ENCODE peak calls at places on chromosomes 6 and 20, in nine cellular contexts. D is transverse colon; R is T1000; F is Peyer's patch; W is caudate nucleus; V is NCI-H748 treated with DMSO at 0.1 percent for 48 hours; O is omental fat pad; B is NCI-H1105 treated with DMSO at 0.1 percent for 48 hours; P is activated T-cell treated with anti-CD3 and anti-CD28 coated beads, Interleukin-2, amount 50 U/mL, for 72 hours. H is an unnamed sample.

GRCh38 chr6:144400321-144400720 is 115.2 kb downstream of the UTRN start:
- DNase-seq in O (no peak), V (no peak), D (no peak), P (no peak), W (no peak), B (no peak), R (no peak), F (no peak), H (no peak)

GRCh38 chr6:144921206-144921975 is 636.3 kb downstream of the UTRN start:
- DNase-seq in O (no peak), V (no peak), B (no peak), R (no peak), D (no peak), F (no peak), P (no peak), W (no peak), H (no peak)

GRCh38 chr6:41367700-41368099 is 32.3 kb downstream of the NCR2 start:
- DNase-seq in V (peak), F (no peak), O (no peak), D (peak), B (peak), W (peak), R (no peak), P (peak), H (no peak)

GRCh38 chr6:166173292-166173951 is 5.8 kb upstream of the TBXT start:
- DNase-seq in R (no peak), D (no peak), B (peak), O (no peak), F (no peak), V (no peak), W (no peak), P (no peak), H (no peak)

GRCh38 chr6:2147737-2148448 is 97.5 kb downstream of the GMDS start:
- DNase-seq in F (no peak), R (no peak), W (no peak), B (no peak), V (no peak), D (no peak), P (no peak), O (no peak), H (no peak)

GRCh38 chr6:33785766-33786165 is 3.2 kb downstream of the LEMD2 start:
- DNase-seq in W (no peak), P (no peak), F (no peak), D (no peak), B (no peak), V (no peak), O (no peak), R (peak), H (no peak)

GRCh38 chr6:139480356-139480833 is 105.9 kb upstream of the CITED2 start:
- DNase-seq in W (no peak), V (no peak), P (no peak), R (no peak), O (no peak), B (no peak), F (no peak), D (no peak), H (no peak)

GRCh38 chr6:114282268-114282667 is 60.6 kb downstream of the HS3ST5 start:
- DNase-seq in D (no peak), W (no peak), R (no peak), P (no peak), V (no peak), O (no peak), F (no peak), B (no peak), H (no peak)

GRCh38 chr6:138036955-138037592 is 70.1 kb downstream of the PERP start:
- DNase-seq in F (no peak), O (no peak), D (no peak), R (peak), W (no peak), B (no peak), P (no peak), V (no peak), H (no peak)

GRCh38 chr20:51731771-51732453 is 36.3 kb downstream of the ATP9A start:
- DNase-seq in D (no peak), R (no peak), V (no peak), F (no peak), O (no peak), W (peak), B (no peak), P (no peak), H (no peak)

GRCh38 chr6:46538800-46539199 is 47.6 kb upstream of the RCAN2 start:
- DNase-seq in P (no peak), W (no peak), D (no peak), O (no peak), V (no peak), B (no peak), F (no peak), R (no peak), H (no peak)

GRCh38 chr6:151624481-151624880 is 130.7 kb downstream of the CCDC170 start:
- DNase-seq in B (no peak), O (no peak), P (no peak), D (no peak), V (no peak), W (no peak), F (no peak), R (no peak), H (no peak)

GRCh38 chr20:50670126-50670862 is 21.0 kb downstream of the RIPOR3 start:
- DNase-seq in F (no peak), B (no peak), D (no peak), P (no peak), O (no peak), R (no peak), V (no peak), W (no peak), H (no peak)

GRCh38 chr20:58064411-58065010 is 163.9 kb downstream of the ANKRD60 start:
- DNase-seq in R (no peak), F (peak), P (no peak), V (no peak), D (no peak), B (no peak), O (no peak), W (no peak), H (no peak)

GRCh38 chr6:17687136-17687535 is 19.6 kb downstream of the NUP153 start:
- DNase-seq in W (no peak), B (no peak), R (no peak), P (no peak), V (no peak), O (no peak), F (no peak), D (no peak), H (no peak)

GRCh38 chr20:35451295-35451694 is 4.1 kb upstream of the CEP250 start:
- DNase-seq in F (no peak), P (no peak), V (no peak), R (no peak), W (no peak), O (no peak), D (no peak), B (peak), H (no peak)

GRCh38 chr20:62900052-62900691 is 26.1 kb downstream of the DIDO1 start:
- DNase-seq in V (peak), B (peak), R (peak), D (peak), P (peak), F (peak), O (no peak), W (peak), H (peak)

GRCh38 chr6:6764764-6765434 is 176.4 kb downstream of the LY86 start:
- DNase-seq in D (no peak), R (no peak), P (no peak), B (no peak), O (no peak), W (no peak), V (no peak), F (no peak), H (no peak)

GRCh38 chr6:138782243-138782642 is 8.7 kb downstream of the CCDC28A start:
- DNase-seq in F (no peak), R (no peak), D (no peak), B (no peak), P (no peak), O (no peak), W (no peak), V (no peak), H (no peak)

GRCh38 chr6:85451586-85452306 is 1.9 kb downstream of the NT5E start:
- DNase-seq in F (no peak), D (no peak), R (no peak), B (no peak), V (no peak), P (no peak), W (no peak), O (no peak), H (no peak)

GRCh38 chr6:49453221-49453620 is 9.8 kb downstream of the MMUT start:
- DNase-seq in V (no peak), R (no peak), D (no peak), O (no peak), B (no peak), P (no peak), F (no peak), W (no peak), H (no peak)

GRCh38 chr6:163414367-163415175 is at the start of gene QKI:
- DNase-seq in W (peak), V (peak), F (peak), R (no peak), O (no peak), D (peak), P (peak), B (peak), H (peak)

GRCh38 chr20:36628076-36628475 is 17.9 kb downstream of the SLA2 start:
- DNase-seq in O (no peak), W (no peak), F (no peak), D (no peak), R (no peak), P (no peak), V (no peak), B (no peak), H (no peak)

GRCh38 chr20:2658414-2659354 is 5.3 kb downstream of the IDH3B start:
- DNase-seq in F (no peak), D (no peak), R (no peak), B (no peak), P (peak), W (no peak), O (no peak), V (no peak), H (no peak)

GRCh38 chr6:146578054-146578453 is 20.7 kb upstream of the ADGB start:
- DNase-seq in F (no peak), P (no peak), R (no peak), V (no peak), B (no peak), O (no peak), W (no peak), D (no peak), H (no peak)

H was measured in activated CD4-positive, alpha-beta memory T cell treated with anti-CD3 and anti-CD28 coated beads, Interleukin-2, amount 10 ng/mL, durations not matched to agents 7 days and 5 days.